ENCODE peak calls at places on chromosomes 4 and X, in ten cellular contexts. R is NCI-H1048; I is midbrain; G is mesenteric fat pad; Z is Daoy; O is IMR-90; A is NCI-H345; E is neuronal stem cell; X is effector CD4-positive, alpha-beta T cell; H is ovary. Y is an unnamed sample.

GRCh38 chr4:69781458-69782418 is 21.3 kb upstream of the SULT1B1 start:
- DNase-seq in R (no peak), I (no peak), G (no peak), Z (no peak), O (no peak), A (no peak), E (no peak), X (no peak), H (no peak), Y (no peak)

GRCh38 chr4:1567808-1568581 is 116.1 kb downstream of the FAM53A start:
- DNase-seq in R (peak; percentile 85), I (no peak), G (no peak), Z (no peak), O (no peak), A (no peak), E (no peak), X (no peak), H (peak; percentile 22), Y (no peak)

GRCh38 chr4:3418029-3418762 is 23.6 kb upstream of the HGFAC start:
- DNase-seq in R (no peak), I (no peak), G (no peak), Z (no peak), O (no peak), A (no peak), E (no peak), X (no peak), H (peak; percentile 20), Y (no peak)

GRCh38 chr4:128378668-128379067 is 91.1 kb upstream of the PGRMC2 start:
- DNase-seq in R (no peak), I (no peak), G (no peak), Z (no peak), O (no peak), A (no peak), E (no peak), X (no peak), H (no peak), Y (no peak)

GRCh38 chr4:47203593-47203992 is 172.2 kb downstream of the GABRB1 start:
- DNase-seq in R (no peak), I (no peak), G (no peak), Z (no peak), O (no peak), A (no peak), E (no peak), X (no peak), H (no peak), Y (no peak)

GRCh38 chrX:119579414-119579813 is 5.1 kb downstream of the UBE2A start:
- DNase-seq in R (no peak), I (no peak), G (no peak), Z (no peak), O (no peak), A (no peak), E (no peak), X (no peak), H (no peak), Y (no peak)

GRCh38 chr4:1493540-1494287 is 87.5 kb upstream of the NKX1-1 start:
- DNase-seq in R (no peak), I (no peak), G (no peak), Z (no peak), O (no peak), A (no peak), E (no peak), X (no peak), H (no peak), Y (no peak)

GRCh38 chrX:52216541-52216940 is 31.9 kb downstream of the MAGED4 start:
- DNase-seq in R (no peak), I (no peak), G (no peak), Z (no peak), O (no peak), A (no peak), E (no peak), X (no peak), H (no peak), Y (no peak)

GRCh38 chr4:3524349-3524748 is 7.9 kb downstream of the LRPAP1 start:
- DNase-seq in R (no peak), I (no peak), G (no peak), Z (no peak), O (no peak), A (no peak), E (no peak), X (no peak), H (no peak), Y (no peak)

GRCh38 chrX:141314441-141314840 is 72.1 kb upstream of the SPANXC start:
- DNase-seq in R (no peak), I (no peak), G (no peak), Z (no peak), O (peak; percentile 12), A (no peak), E (no peak), X (no peak), H (no peak), Y (no peak)

GRCh38 chr4:190017357-190018200 is 9.5 kb downstream of the FRG2 start:
- DNase-seq in R (no peak), I (no peak), G (no peak), Z (peak; percentile 17), O (no peak), A (no peak), E (no peak), X (no peak), H (no peak), Y (no peak)

GRCh38 chrX:31508338-31508737 is 436.5 kb upstream of the FTHL17 start:
- DNase-seq in R (peak; percentile 3), I (peak; percentile 37), G (no peak), Z (no peak), O (peak; percentile 60), A (no peak), E (no peak), X (no peak), H (no peak), Y (no peak)

GRCh38 chr4:8320386-8320750 is 50.8 kb downstream of the HTRA3 start:
- DNase-seq in R (no peak), I (no peak), G (peak; percentile 37), Z (no peak), O (no peak), A (no peak), E (no peak), X (no peak), H (no peak), Y (peak; percentile 43)

GRCh38 chr4:147078875-147079658 is 133.4 kb upstream of the TTC29 start:
- DNase-seq in R (no peak), I (no peak), G (no peak), Z (peak; percentile 3), O (no peak), A (peak; percentile 5), E (no peak), X (no peak), H (peak; percentile 38), Y (no peak)

GRCh38 chr4:89363156-89363555 is 55.6 kb upstream of the GPRIN3 start:
- DNase-seq in R (no peak), I (no peak), G (no peak), Z (no peak), O (no peak), A (no peak), E (no peak), X (no peak), H (no peak), Y (no peak)

GRCh38 chr4:39304651-39305050 is 61.5 kb downstream of the RFC1 start:
- DNase-seq in R (no peak), I (no peak), G (no peak), Z (no peak), O (no peak), A (no peak), E (no peak), X (no peak), H (no peak), Y (no peak)

GRCh38 chrX:26915064-26915463 is 548.1 kb downstream of the PPP4R3C start:
- DNase-seq in R (no peak), I (no peak), G (no peak), Z (no peak), O (no peak), A (no peak), E (no peak), X (no peak), H (no peak), Y (no peak)

GRCh38 chrX:29528281-29528680 is 687.1 kb upstream of the MAGEB2 start:
- DNase-seq in R (no peak), I (no peak), G (no peak), Z (no peak), O (no peak), A (no peak), E (no peak), X (no peak), H (no peak), Y (no peak)

GRCh38 chr4:143939528-143939927 is 34.2 kb upstream of the GYPE start:
- DNase-seq in R (no peak), I (no peak), G (no peak), Z (no peak), O (no peak), A (no peak), E (no peak), X (no peak), H (no peak), Y (no peak)

GRCh38 chr4:140743194-140743931 is 12.8 kb downstream of the TBC1D9 start:
- DNase-seq in R (no peak), I (no peak), G (no peak), Z (peak; percentile 24), O (peak; percentile 57), A (peak; percentile 42), E (peak; percentile 18), X (no peak), H (no peak), Y (no peak)

GRCh38 chrX:22366866-22367265 is 94.2 kb downstream of the CBLL2 start:
- DNase-seq in R (no peak), I (no peak), G (no peak), Z (no peak), O (no peak), A (no peak), E (no peak), X (no peak), H (no peak), Y (no peak)

GRCh38 chr4:153465583-153465921 is 608 bp upstream of the TMEM131L start:
- DNase-seq in R (no peak), I (no peak), G (no peak), Z (peak; percentile 46), O (peak; percentile 61), A (no peak), E (no peak), X (peak; percentile 20), H (peak; percentile 66), Y (no peak)

GRCh38 chrX:67555578-67556203 is 11.9 kb downstream of the AR start:
- DNase-seq in R (peak; percentile 1), I (no peak), G (no peak), Z (no peak), O (peak; percentile 21), A (no peak), E (no peak), X (no peak), H (no peak), Y (no peak)

GRCh38 chr4:143406523-143406922 is 69.8 kb downstream of the GAB1 start:
- DNase-seq in R (no peak), I (no peak), G (no peak), Z (peak; percentile 8), O (no peak), A (no peak), E (no peak), X (no peak), H (peak; percentile 45), Y (no peak)

Y was measured in naive thymus-derived CD8-positive, alpha-beta T cell.